ENCODE peak calls at places on chromosomes 13 and 19, in five cellular contexts. One of them, this sample, is unnamed.

GRCh38 chr13:22262328-22262920 is 591.6 kb downstream of the FGF9 start:
- DNase-seq in sigmoid colon: no peak
- DNase-seq in spleen: no peak
- DNase-seq in stomach: no peak
- DNase-seq in breast epithelium: no peak
- DNase-seq in this sample: no peak

GRCh38 chr19:29576043-29576442 is 30.0 kb upstream of the POP4 start:
- DNase-seq in stomach: no peak
- DNase-seq in spleen: no peak
- DNase-seq in breast epithelium: no peak
- DNase-seq in sigmoid colon: no peak
- DNase-seq in this sample: no peak

GRCh38 chr13:46140044-46140443 is 35.2 kb upstream of the CPB2 start:
- DNase-seq in stomach: no peak
- DNase-seq in spleen: no peak
- DNase-seq in breast epithelium: no peak
- DNase-seq in sigmoid colon: no peak
- DNase-seq in this sample: no peak

GRCh38 chr19:46056536-46056935 is 15.7 kb upstream of the IGFL4 start:
- DNase-seq in spleen: no peak
- DNase-seq in breast epithelium: peak; percentile 60
- DNase-seq in sigmoid colon: no peak
- DNase-seq in stomach: no peak
- DNase-seq in this sample: no peak

GRCh38 chr13:113767366-113767765 is 8.3 kb downstream of the TMEM255B start:
- DNase-seq in sigmoid colon: no peak
- DNase-seq in stomach: no peak
- DNase-seq in spleen: no peak
- DNase-seq in breast epithelium: no peak
- DNase-seq in this sample: no peak

GRCh38 chr13:21970918-21971317 is 300.0 kb downstream of the FGF9 start:
- DNase-seq in spleen: no peak
- DNase-seq in stomach: no peak
- DNase-seq in sigmoid colon: no peak
- DNase-seq in breast epithelium: no peak
- DNase-seq in this sample: no peak

GRCh38 chr19:6529351-6529750 is 1.5 kb upstream of the TNFSF9 start:
- DNase-seq in sigmoid colon: no peak
- DNase-seq in spleen: no peak
- DNase-seq in breast epithelium: no peak
- DNase-seq in stomach: no peak
- DNase-seq in this sample: no peak

GRCh38 chr19:30068528-30069395 is 126.7 kb downstream of the URI1 start:
- DNase-seq in spleen: peak; percentile 64
- DNase-seq in breast epithelium: no peak
- DNase-seq in sigmoid colon: peak; percentile 40
- DNase-seq in stomach: peak; percentile 4
- DNase-seq in this sample: no peak

GRCh38 chr13:97278395-97279078 is 56.4 kb downstream of the MBNL2 start:
- DNase-seq in breast epithelium: no peak
- DNase-seq in sigmoid colon: no peak
- DNase-seq in stomach: no peak
- DNase-seq in spleen: no peak
- DNase-seq in this sample: no peak

GRCh38 chr13:91142572-91142971 is 204.9 kb upstream of the MIR17HG start:
- DNase-seq in spleen: no peak
- DNase-seq in breast epithelium: no peak
- DNase-seq in stomach: no peak
- DNase-seq in sigmoid colon: no peak
- DNase-seq in this sample: no peak

GRCh38 chr13:36815069-36815468 is 4.0 kb upstream of the RFXAP start:
- DNase-seq in breast epithelium: no peak
- DNase-seq in spleen: no peak
- DNase-seq in stomach: no peak
- DNase-seq in sigmoid colon: no peak
- DNase-seq in this sample: no peak

GRCh38 chr13:99606322-99607089 is 105.2 kb downstream of the TM9SF2 start:
- DNase-seq in breast epithelium: peak; percentile 71
- DNase-seq in sigmoid colon: peak; percentile 94
- DNase-seq in stomach: peak; percentile 92
- DNase-seq in spleen: peak; percentile 98
- DNase-seq in this sample: peak; percentile 97
- TF ChIP-seq CTCF in breast epithelium: no peak
- TF ChIP-seq CTCF in sigmoid colon: no peak
- TF ChIP-seq CTCF in stomach: no peak
- TF ChIP-seq CTCF in spleen: no peak
- TF ChIP-seq CTCF in this sample: no peak

GRCh38 chr19:7618771-7619510 is 10.4 kb downstream of the XAB2 start:
- DNase-seq in spleen: no peak
- DNase-seq in sigmoid colon: no peak
- DNase-seq in stomach: peak; percentile 96
- DNase-seq in breast epithelium: peak; percentile 94
- DNase-seq in this sample: no peak
- TF ChIP-seq POLR2AphosphoS5 in spleen: no peak
- TF ChIP-seq POLR2AphosphoS5 in sigmoid colon: no peak
- TF ChIP-seq POLR2AphosphoS5 in stomach: peak; percentile 83
- TF ChIP-seq POLR2AphosphoS5 in breast epithelium: no peak
- TF ChIP-seq POLR2AphosphoS5 in this sample: no peak

GRCh38 chr13:75960538-75960994 is 324.4 kb downstream of the LMO7 start:
- DNase-seq in breast epithelium: no peak
- DNase-seq in stomach: no peak
- DNase-seq in spleen: no peak
- DNase-seq in sigmoid colon: no peak
- DNase-seq in this sample: no peak

GRCh38 chr13:75961911-75962310 is 325.8 kb downstream of the LMO7 start:
- DNase-seq in sigmoid colon: no peak
- DNase-seq in breast epithelium: no peak
- DNase-seq in stomach: no peak
- DNase-seq in spleen: no peak
- DNase-seq in this sample: no peak

GRCh38 chr13:75963318-75963717 is 327.2 kb downstream of the LMO7 start:
- DNase-seq in stomach: no peak
- DNase-seq in breast epithelium: no peak
- DNase-seq in sigmoid colon: no peak
- DNase-seq in spleen: no peak
- DNase-seq in this sample: no peak

DNA sequence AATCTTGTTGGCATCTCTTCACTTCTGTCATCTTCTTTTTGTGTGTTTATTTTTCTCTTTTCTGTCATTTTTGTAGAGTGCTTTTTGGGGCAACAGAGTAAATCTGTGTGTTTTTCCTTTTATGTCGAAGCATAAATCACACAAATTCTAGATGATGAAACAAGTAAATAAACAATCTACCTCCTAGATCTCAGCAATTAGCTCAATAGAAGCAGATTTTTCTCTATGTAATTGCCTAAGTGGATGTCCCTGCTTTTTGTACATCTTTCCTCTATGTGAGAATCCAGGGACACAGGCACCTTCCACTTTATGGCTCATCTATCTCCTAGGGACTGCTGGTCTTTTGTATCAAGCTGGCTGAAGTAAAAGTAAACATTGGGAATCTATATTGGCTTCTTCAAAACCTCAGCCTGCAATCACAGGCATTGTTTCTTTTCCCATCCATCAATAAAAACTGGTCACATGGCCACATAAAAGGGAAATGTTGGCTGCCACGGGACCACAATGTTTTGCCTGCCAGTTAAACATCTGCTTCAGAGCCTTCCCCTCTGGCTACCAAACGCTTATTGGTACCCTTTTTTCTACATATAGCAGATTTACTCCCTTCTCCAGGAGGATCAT is 323.8 kb downstream of the LMO7 start:
- DNase-seq in sigmoid colon: no peak
- DNase-seq in spleen: no peak
- DNase-seq in stomach: no peak
- DNase-seq in breast epithelium: no peak
- DNase-seq in this sample: no peak
- TF ChIP-seq CTCF in sigmoid colon: no peak
- TF ChIP-seq CTCF in spleen: no peak
- TF ChIP-seq CTCF in stomach: no peak
- TF ChIP-seq CTCF in breast epithelium: no peak
- TF ChIP-seq CTCF in this sample: no peak

DNA sequence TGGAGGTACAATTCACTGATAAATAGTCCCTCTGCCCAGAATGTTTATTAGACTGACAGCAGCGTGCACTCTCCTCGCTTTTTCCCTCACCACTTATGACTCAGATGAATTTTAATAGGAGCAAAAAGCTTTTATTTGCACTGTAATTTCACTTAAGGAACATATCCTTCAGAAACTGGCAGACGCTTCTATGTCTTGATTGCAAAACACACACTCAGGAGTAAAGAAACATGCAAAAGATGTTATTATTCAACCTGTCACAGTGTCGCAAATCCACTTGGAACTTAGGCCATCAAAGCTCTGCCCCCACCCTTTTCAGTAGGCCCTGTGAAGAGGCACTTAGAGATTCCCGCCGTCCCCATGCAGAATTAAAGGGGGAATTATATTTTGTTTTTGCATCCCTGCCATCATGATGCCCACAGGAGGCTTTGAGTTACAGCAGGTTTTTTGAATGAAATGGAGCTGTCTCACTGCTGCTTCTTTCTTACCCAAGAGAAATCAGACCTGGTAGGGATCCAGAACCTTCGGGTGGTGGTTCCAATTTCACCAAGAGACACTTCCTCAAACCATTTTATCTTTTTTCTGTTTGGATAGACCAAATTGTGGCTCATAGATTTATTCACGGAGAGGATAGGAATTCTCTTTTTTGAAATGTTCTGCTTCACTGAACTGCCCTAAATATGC is 74.5 kb downstream of the GGACT start:
- DNase-seq in stomach: no peak
- DNase-seq in spleen: no peak
- DNase-seq in sigmoid colon: no peak
- DNase-seq in breast epithelium: no peak
- DNase-seq in this sample: no peak
- TF ChIP-seq POLR2AphosphoS5 in stomach: no peak
- TF ChIP-seq POLR2AphosphoS5 in spleen: no peak
- TF ChIP-seq POLR2AphosphoS5 in sigmoid colon: peak; percentile 45
- TF ChIP-seq POLR2AphosphoS5 in breast epithelium: no peak
- TF ChIP-seq POLR2AphosphoS5 in this sample: peak; percentile 45

DNA sequence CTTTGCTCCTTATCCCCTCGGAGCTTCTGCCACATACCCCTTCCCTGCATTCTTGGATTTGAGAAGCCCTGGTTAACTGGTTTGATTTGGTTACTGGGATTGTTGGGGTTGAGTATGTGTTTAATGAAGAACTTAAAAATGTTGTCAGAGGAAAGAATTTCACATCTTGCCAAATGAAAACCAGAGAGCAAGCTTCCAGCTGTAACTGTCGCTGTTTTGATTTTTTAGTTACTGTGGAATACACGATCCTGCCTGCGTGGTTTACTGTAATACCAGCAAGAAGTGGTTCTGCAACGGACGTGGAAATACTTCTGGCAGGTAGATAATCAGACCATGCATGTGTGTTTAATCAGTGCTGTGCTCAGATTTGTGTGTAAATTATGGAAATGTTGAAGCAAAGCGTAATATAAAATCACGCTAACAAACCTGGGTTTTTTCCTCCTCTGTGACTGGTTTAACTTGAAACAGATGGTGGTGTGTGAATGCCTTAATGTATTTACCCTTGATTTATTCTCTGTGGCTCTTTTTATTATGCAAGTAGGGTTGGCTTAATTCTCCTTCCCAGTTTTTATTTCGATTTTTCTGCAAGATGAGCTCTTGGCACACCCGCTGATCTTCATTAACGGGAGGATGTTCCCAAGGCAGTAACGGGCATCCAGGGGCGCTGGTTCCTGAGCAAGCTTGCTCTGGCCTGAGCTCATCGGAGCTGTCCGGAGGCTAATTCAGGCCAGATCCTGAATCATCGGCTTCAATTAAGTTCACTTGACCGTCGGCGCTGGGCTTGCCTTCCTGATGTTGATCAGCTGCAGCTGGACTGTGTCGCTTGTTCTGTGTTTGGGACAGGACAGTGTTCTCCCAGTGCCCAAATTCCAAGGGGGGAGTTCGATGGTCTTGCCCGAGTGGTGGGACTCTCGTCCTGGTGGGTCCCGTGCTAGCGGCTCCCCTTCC is 16.0 kb downstream of the UPF1 start:
- DNase-seq in breast epithelium: no peak
- DNase-seq in spleen: peak; percentile 73
- DNase-seq in sigmoid colon: no peak
- DNase-seq in stomach: no peak
- DNase-seq in this sample: no peak
- TF ChIP-seq CTCF in breast epithelium: no peak
- TF ChIP-seq CTCF in spleen: no peak
- TF ChIP-seq CTCF in sigmoid colon: no peak
- TF ChIP-seq CTCF in stomach: no peak
- TF ChIP-seq CTCF in this sample: no peak

GRCh38 chr19:58364127-58364526 is 1.6 kb upstream of the ZNF497 start:
- DNase-seq in spleen: no peak
- DNase-seq in sigmoid colon: no peak
- DNase-seq in stomach: no peak
- DNase-seq in breast epithelium: no peak
- DNase-seq in this sample: no peak
- TF ChIP-seq POLR2AphosphoS5 in spleen: no peak
- TF ChIP-seq POLR2AphosphoS5 in sigmoid colon: no peak
- TF ChIP-seq POLR2AphosphoS5 in stomach: no peak
- TF ChIP-seq POLR2AphosphoS5 in breast epithelium: no peak
- TF ChIP-seq POLR2AphosphoS5 in this sample: no peak

GRCh38 chr19:15093001-15093400 is 11.0 kb downstream of the OR1I1 start:
- DNase-seq in spleen: no peak
- DNase-seq in stomach: no peak
- DNase-seq in breast epithelium: no peak
- DNase-seq in sigmoid colon: no peak
- DNase-seq in this sample: no peak
- TF ChIP-seq CTCF in spleen: no peak
- TF ChIP-seq CTCF in stomach: no peak
- TF ChIP-seq CTCF in breast epithelium: no peak
- TF ChIP-seq CTCF in sigmoid colon: no peak
- TF ChIP-seq CTCF in this sample: no peak

GRCh38 chr19:10270180-10270615 is 722 bp upstream of the ICAM1 start:
- DNase-seq in breast epithelium: no peak
- DNase-seq in sigmoid colon: peak; percentile 83
- DNase-seq in spleen: peak; percentile 98
- DNase-seq in stomach: peak; percentile 75
- DNase-seq in this sample: no peak

GRCh38 chr19:10269333-10270179 is 1.4 kb upstream of the ICAM1 start:
- DNase-seq in sigmoid colon: peak; percentile 89
- DNase-seq in spleen: peak; percentile 97
- DNase-seq in stomach: peak; percentile 88
- DNase-seq in breast epithelium: peak; percentile 83
- DNase-seq in this sample: peak; percentile 94

GRCh38 chr19:10270616-10271394 is at the start of gene ICAM1:
- DNase-seq in stomach: peak; percentile 72
- DNase-seq in spleen: peak; percentile 96
- DNase-seq in breast epithelium: peak; percentile 66
- DNase-seq in sigmoid colon: peak; percentile 93
- DNase-seq in this sample: peak; percentile 98

GRCh38 chr19:10274589-10274988 is 3.7 kb downstream of the ICAM1 start:
- DNase-seq in sigmoid colon: no peak
- DNase-seq in spleen: no peak
- DNase-seq in stomach: no peak
- DNase-seq in breast epithelium: no peak
- DNase-seq in this sample: no peak

DNA sequence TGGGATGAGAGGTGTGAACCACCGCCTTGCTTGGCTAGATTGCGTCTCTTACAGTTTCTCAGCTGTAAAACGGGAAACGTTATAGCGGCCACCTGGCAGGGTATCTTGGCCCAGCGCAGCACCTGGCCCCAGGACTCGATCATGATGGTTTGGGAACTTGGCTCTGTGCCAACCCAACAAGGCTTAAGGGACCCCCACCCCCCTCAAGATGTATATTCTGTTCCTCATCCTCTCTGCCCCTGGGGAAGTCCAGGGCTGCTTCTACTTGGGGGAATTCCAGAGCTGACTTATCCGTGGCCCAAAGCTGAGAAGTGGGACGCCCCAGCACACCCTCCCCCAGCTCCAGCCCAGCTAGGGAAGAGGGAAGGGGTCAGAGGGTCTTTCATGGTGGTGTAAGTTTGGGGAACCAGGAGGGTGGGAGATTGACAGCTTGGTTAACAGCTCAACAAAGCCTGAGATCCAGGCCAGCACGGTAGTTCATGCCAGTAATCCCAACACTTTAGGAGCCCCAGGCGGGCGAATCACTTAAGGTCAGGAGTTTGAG is 695 bp downstream of the ICAM1 start:
- DNase-seq in spleen: no peak
- DNase-seq in stomach: no peak
- DNase-seq in breast epithelium: no peak
- DNase-seq in sigmoid colon: no peak
- DNase-seq in this sample: no peak
- TF ChIP-seq POLR2AphosphoS5 in spleen: no peak
- TF ChIP-seq POLR2AphosphoS5 in stomach: no peak
- TF ChIP-seq POLR2AphosphoS5 in breast epithelium: no peak
- TF ChIP-seq POLR2AphosphoS5 in sigmoid colon: no peak
- TF ChIP-seq POLR2AphosphoS5 in this sample: no peak